ENCODE peak calls at places on chromosomes 11 and 22, in seven cellular contexts. R is NCI-H526 treated with DMSO at 0.1 percent for 48 hours; D is GM13976; Z is naive thymus-derived CD8-positive, alpha-beta T cell; C is cardiac fibroblast; V is Ammon's horn; T is H54. Y is an unnamed sample.

GRCh38 chr11:96092511-96092910 is 168.6 kb upstream of the MTMR2 start:
- DNase-seq in R (no peak), D (no peak), Z (no peak), C (no peak), V (no peak), T (no peak), Y (no peak)

GRCh38 chr11:93648168-93648567 is 13.3 kb upstream of the CEP295 start:
- DNase-seq in R (peak), D (no peak), Z (no peak), C (peak), V (no peak), T (no peak), Y (peak)

GRCh38 chr22:26770624-26771023 is 113.2 kb downstream of the MIAT start:
- DNase-seq in R (no peak), D (no peak), Z (no peak), C (peak), V (no peak), T (no peak), Y (peak)

GRCh38 chr11:2687223-2687530 is 12.6 kb downstream of the KCNQ1OT1 start:
- DNase-seq in R (no peak), D (no peak), Z (no peak), C (no peak), V (no peak), T (no peak), Y (no peak)

GRCh38 chr11:113260096-113260425 is 54.3 kb upstream of the TTC12 start:
- DNase-seq in R (no peak), D (no peak), Z (no peak), C (no peak), V (no peak), T (no peak), Y (no peak)

GRCh38 chr11:122441702-122442092 is 213.8 kb upstream of the UBASH3B start:
- DNase-seq in R (no peak), D (no peak), Z (no peak), C (no peak), V (peak), T (no peak), Y (peak)

GRCh38 chr22:35995772-35996171 is 32.9 kb downstream of the RBFOX2 start:
- DNase-seq in R (no peak), D (no peak), Z (no peak), C (peak), V (no peak), T (peak), Y (peak)

GRCh38 chr11:26753738-26754504 is 32.1 kb upstream of the SLC5A12 start:
- DNase-seq in R (peak), D (no peak), Z (no peak), C (peak), V (peak), T (no peak), Y (peak)

GRCh38 chr11:36818410-36818809 is 220.4 kb upstream of the RAG2 start:
- DNase-seq in R (no peak), D (peak), Z (no peak), C (no peak), V (no peak), T (peak), Y (no peak)

GRCh38 chr11:57658023-57658361 is 430 bp downstream of the CLP1 start:
- DNase-seq in R (no peak), D (no peak), Z (no peak), C (no peak), V (no peak), T (no peak), Y (peak)

GRCh38 chr11:131889146-131889577 is 518.7 kb downstream of the NTM start:
- DNase-seq in R (no peak), D (no peak), Z (no peak), C (peak), V (no peak), T (no peak), Y (peak)

GRCh38 chr11:120354068-120354467 is 17.9 kb downstream of the ARHGEF12 start:
- DNase-seq in R (no peak), D (no peak), Z (no peak), C (peak), V (no peak), T (no peak), Y (no peak)

GRCh38 chr11:77446911-77447629 is 26.8 kb downstream of the PAK1 start:
- DNase-seq in R (no peak), D (no peak), Z (no peak), C (no peak), V (no peak), T (no peak), Y (no peak)

GRCh38 chr11:76857776-76858461 is 2.8 kb upstream of the ACER3 start:
- DNase-seq in R (no peak), D (no peak), Z (no peak), C (no peak), V (no peak), T (no peak), Y (no peak)

GRCh38 chr11:112321521-112322172 is 61.0 kb upstream of the PLET1 start:
- DNase-seq in R (no peak), D (no peak), Z (no peak), C (peak), V (no peak), T (no peak), Y (peak)

GRCh38 chr11:10181811-10182210 is 112.2 kb downstream of the SBF2 start:
- DNase-seq in R (no peak), D (peak), Z (no peak), C (peak), V (no peak), T (no peak), Y (peak)

GRCh38 chr11:103803062-103803461 is 233.4 kb upstream of the DDI1 start:
- DNase-seq in R (no peak), D (no peak), Z (no peak), C (peak), V (no peak), T (no peak), Y (no peak)

GRCh38 chr22:35609261-35609660 is 7.9 kb downstream of the MB start:
- DNase-seq in R (no peak), D (no peak), Z (no peak), C (no peak), V (no peak), T (no peak), Y (no peak)

GRCh38 chr22:37318255-37319109 is 36.2 kb downstream of the CYTH4 start:
- DNase-seq in R (no peak), D (no peak), Z (no peak), C (no peak), V (no peak), T (no peak), Y (no peak)

GRCh38 chr22:20111045-20111688 is 4.7 kb upstream of the RANBP1 start:
- DNase-seq in R (no peak), D (peak), Z (peak), C (peak), V (no peak), T (no peak), Y (peak)

GRCh38 chr11:59708537-59708936 is 5.1 kb downstream of the OR10V1 start:
- DNase-seq in R (no peak), D (no peak), Z (no peak), C (no peak), V (no peak), T (no peak), Y (peak)

GRCh38 chr11:114315749-114316368 is 19.7 kb downstream of the NNMT start:
- DNase-seq in R (no peak), D (no peak), Z (peak), C (peak), V (no peak), T (no peak), Y (no peak)

GRCh38 chr22:18078329-18079041 is 695 bp downstream of the PEX26 start:
- DNase-seq in R (no peak), D (peak), Z (peak), C (no peak), V (no peak), T (no peak), Y (peak)

GRCh38 chr11:124745835-124746620 is 6.0 kb downstream of the VSIG2 start:
- DNase-seq in R (peak), D (peak), Z (no peak), C (no peak), V (no peak), T (no peak), Y (no peak)

GRCh38 chr11:128692750-128693578 is 908 bp upstream of the FLI1 start:
- DNase-seq in R (no peak), D (peak), Z (peak), C (peak), V (no peak), T (no peak), Y (peak)

GRCh38 chr11:102625163-102625562 is at the start of gene MMP20:
- DNase-seq in R (no peak), D (no peak), Z (no peak), C (no peak), V (no peak), T (no peak), Y (no peak)

GRCh38 chr11:20156876-20157613 is 3.2 kb downstream of the DBX1 start:
- DNase-seq in R (no peak), D (peak), Z (peak), C (no peak), V (no peak), T (no peak), Y (no peak)

GRCh38 chr11:71913716-71914115 is 14.7 kb downstream of the XNDC1N start:
- DNase-seq in R (no peak), D (no peak), Z (no peak), C (no peak), V (no peak), T (no peak), Y (peak)

Y was measured in adipocyte.